ENCODE peak calls at places on chromosomes 12 and 14, in five cellular contexts. I is Peyer's patch; H is A673; X is uterus; U is CD8-positive, alpha-beta memory T cell. E is an unnamed sample. For H3K4me1, the result is how much of the 10 kb centered on the place peaks cover.

GRCh38 chr14:45743884-45744283 is 490.9 kb upstream of the MIS18BP1 start:
- DNase-seq in I (no peak), H (no peak), X (no peak), U (no peak), E (no peak)

GRCh38 chr12:12265571-12266388 is 1.1 kb downstream of the LRP6 start:
- DNase-seq in I (peak), H (peak), X (no peak), U (no peak), E (no peak)

GRCh38 chr12:29957835-29958234 is 174.1 kb upstream of the TMTC1 start:
- DNase-seq in I (no peak), H (no peak), X (no peak), U (no peak), E (no peak)

GRCh38 chr12:55876110-55876509 is 33.4 kb upstream of the MMP19 start:
- DNase-seq in I (no peak), H (no peak), X (no peak), U (no peak), E (no peak)

GRCh38 chr12:6180300-6181051 is 19.7 kb upstream of the CD9 start:
- DNase-seq in I (peak), H (no peak), X (peak), U (no peak), E (peak)

GRCh38 chr12:49225551-49226166 is 36.8 kb upstream of the TUBA1A start:
- DNase-seq in I (peak), H (peak), X (no peak), U (no peak), E (no peak)

GRCh38 chr12:122945047-122945592 is 21.1 kb downstream of the ABCB9 start:
- DNase-seq in I (no peak), H (no peak), X (no peak), U (no peak), E (no peak)

GRCh38 chr14:59687663-59688062 is 111.1 kb upstream of the CCDC175 start:
- DNase-seq in I (no peak), H (no peak), X (no peak), U (no peak), E (no peak)

GRCh38 chr14:56278383-56278782 is 160.2 kb downstream of the PELI2 start:
- DNase-seq in I (no peak), H (no peak), X (no peak), U (no peak), E (no peak)

GRCh38 chr12:5733136-5733755 is 211.8 kb downstream of the ANO2 start:
- DNase-seq in I (no peak), H (no peak), X (no peak), U (no peak), E (no peak)

GRCh38 chr14:41609704-41610183 is 3.1 kb downstream of the LRFN5 start:
- DNase-seq in I (no peak), H (peak), X (peak), U (no peak), E (peak)

GRCh38 chr14:58752782-58753181 is 115.0 kb downstream of the DACT1 start:
- DNase-seq in I (peak), H (no peak), X (peak), U (no peak), E (peak)

GRCh38 chr12:52442600-52443061 is 8.5 kb upstream of the KRT75 start:
- DNase-seq in I (no peak), H (no peak), X (no peak), U (no peak), E (no peak)

GRCh38 chr12:125186471-125187147 is 121.4 kb downstream of the AACS start:
- DNase-seq in I (no peak), H (no peak), X (no peak), U (no peak), E (no peak)

GRCh38 chr12:89454080-89454848 is 70.3 kb downstream of the GALNT4 start:
- DNase-seq in I (no peak), H (peak), X (no peak), U (no peak), E (no peak)

GRCh38 chr14:103537175-103537990 is 8.4 kb downstream of the TRMT61A start:
- DNase-seq in I (no peak), H (no peak), X (no peak), U (no peak), E (peak)

GRCh38 chr14:61615743-61616523 is 79.4 kb upstream of the HIF1A start:
- DNase-seq in I (no peak), H (no peak), X (no peak), U (no peak), E (no peak)

GRCh38 chr12:111748867-111749266 is 17.9 kb upstream of the ALDH2 start:
- DNase-seq in I (no peak), H (no peak), X (no peak), U (no peak), E (no peak)

GRCh38 chr12:132178801-132179401 is 34.6 kb downstream of the NOC4L start:
- DNase-seq in I (no peak), H (peak), X (no peak), U (peak), E (peak)

GRCh38 chr14:69850086-69850735 is 29.0 kb upstream of the SMOC1 start:
- DNase-seq in I (no peak), H (no peak), X (no peak), U (no peak), E (peak)

GRCh38 chr12:19397534-19397933 is 41.8 kb upstream of the AEBP2 start:
- DNase-seq in I (peak), H (no peak), X (no peak), U (no peak), E (no peak)

GRCh38 chr12:89024580-89024979 is 327.7 kb downstream of the DUSP6 start:
- DNase-seq in I (no peak), H (no peak), X (no peak), U (no peak), E (no peak)

GRCh38 chr12:82803201-82803600 is 116.5 kb downstream of the TMTC2 start:
- DNase-seq in I (no peak), H (no peak), X (no peak), U (no peak), E (no peak)

GRCh38 chr12:64218597-64218996 is 3.5 kb downstream of the KICS2 start:
- DNase-seq in I (no peak), H (no peak), X (no peak), U (no peak), E (no peak)

GRCh38 chr12:92078167-92079053 is 67.2 kb downstream of the BTG1 start:
- DNase-seq in I (peak), H (peak), X (no peak), U (no peak), E (no peak)

GRCh38 chr12:124901003-124901402 is 13.4 kb downstream of the UBC start:
- DNase-seq in I (no peak), H (no peak), X (no peak), U (no peak), E (no peak)

GRCh38 chr12:65755596-65755978 is 68.7 kb upstream of the HMGA2 start:
- DNase-seq in I (no peak), H (no peak), X (no peak), U (no peak), E (no peak)

GRCh38 chr12:127081058-127081457 is 1185.9 kb upstream of the TMEM132C start:
- DNase-seq in I (no peak), H (no peak), X (no peak), U (no peak), E (no peak)

GRCh38 chr14:58808828-58809227 is 171.1 kb downstream of the DACT1 start:
- DNase-seq in I (no peak), H (no peak), X (no peak), U (no peak), E (no peak)

GRCh38 chr14:22579218-22579617 is 9.8 kb downstream of the DAD1 start:
- DNase-seq in I (no peak), H (no peak), X (no peak), U (no peak), E (no peak)

GRCh38 chr14:57865450-57866198 is at the start of gene SLC35F4:
- DNase-seq in I (no peak), H (peak), X (no peak), U (no peak), E (peak)

GRCh38 chr12:132061641-132062430 is 82.3 kb downstream of the DDX51 start:
- DNase-seq in I (no peak), H (no peak), X (no peak), U (no peak), E (no peak)

GRCh38 chr12:15899282-15899870 is 11.8 kb upstream of the DERA start:
- DNase-seq in I (no peak), H (peak), X (no peak), U (peak), E (no peak)

GRCh38 chr14:32201816-32202467 is at the start of gene RNU6-7:
- DNase-seq in I (peak), H (peak), X (peak), U (peak), E (peak)

GRCh38 chr12:5010130-5010529 is 33.5 kb upstream of the KCNA5 start:
- DNase-seq in I (no peak), H (no peak), X (no peak), U (no peak), E (peak)

GRCh38 chr14:101504096-101504948 is 57.0 kb upstream of the DIO3 start:
- DNase-seq in I (peak), H (no peak), X (peak), U (no peak), E (peak)

GRCh38 chr14:93975791-93976476 is 436 bp downstream of the ASB2 start:
- DNase-seq in I (no peak), H (no peak), X (no peak), U (no peak), E (no peak)

GRCh38 chr12:49105504-49106120 is 5.0 kb downstream of the LMBR1L start:
- DNase-seq in I (no peak), H (no peak), X (no peak), U (no peak), E (peak)

DNA sequence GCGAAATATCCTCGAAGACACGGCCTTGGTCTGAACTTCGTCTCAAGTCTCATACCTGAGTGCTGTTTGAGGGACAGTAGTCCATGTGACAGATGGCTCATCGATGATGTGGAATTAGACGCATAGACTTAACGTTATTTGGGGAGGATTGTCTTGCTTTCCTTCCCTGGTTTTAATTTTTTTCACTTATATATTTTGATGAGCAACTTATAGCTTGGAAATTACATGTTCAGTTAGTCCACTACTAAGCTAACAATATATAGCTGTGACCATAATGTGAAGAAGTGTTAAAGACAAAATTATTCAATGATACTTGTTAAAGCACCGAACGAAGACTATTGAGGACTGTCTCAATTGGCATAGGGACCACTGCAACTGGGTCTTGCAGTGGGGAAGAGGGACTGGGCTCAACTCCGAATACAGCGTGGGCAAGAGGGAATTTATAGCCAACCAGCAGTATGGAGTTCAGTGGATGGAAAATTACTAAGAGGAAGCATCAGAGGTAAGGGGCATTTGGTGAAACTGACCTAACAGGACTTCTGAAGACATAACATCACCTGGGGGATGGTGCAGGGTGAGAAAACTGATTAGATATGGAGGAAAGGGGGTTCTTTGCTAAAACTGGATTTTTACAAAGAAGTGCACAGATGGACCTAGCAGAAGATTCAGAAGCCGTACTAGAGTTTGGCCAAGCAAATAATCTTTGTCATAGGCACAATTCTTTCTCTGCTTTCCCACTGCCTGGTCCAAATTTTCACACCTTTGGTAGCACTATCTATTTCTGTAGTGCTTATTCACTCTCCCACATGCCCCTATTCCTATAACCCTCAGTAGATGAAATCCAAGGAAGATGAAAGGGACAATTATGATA is 910 bp upstream of the TM7SF3 start:
- DNase-seq in I (peak), H (no peak), X (no peak), U (no peak), E (no peak)
- H3K4me3 ChIP-seq in I (peak), H (peak), X (peak), U (peak), E (peak)

GRCh38 chr12:28346567-28346966 is 156.3 kb downstream of the CCDC91 start:
- DNase-seq in I (no peak), H (no peak), X (no peak), U (no peak), E (no peak)

GRCh38 chr12:28349196-28349595 is 158.9 kb downstream of the CCDC91 start:
- DNase-seq in I (no peak), H (no peak), X (no peak), U (no peak), E (no peak)

GRCh38 chr12:28340261-28340660 is 150.0 kb downstream of the CCDC91 start:
- DNase-seq in I (no peak), H (no peak), X (no peak), U (no peak), E (no peak)

GRCh38 chr12:28343687-28344086 is 153.4 kb downstream of the CCDC91 start:
- DNase-seq in I (no peak), H (no peak), X (no peak), U (no peak), E (no peak)
- H3K27ac ChIP-seq in I (no peak), H (no peak), X (no peak), U (no peak), E (no peak)

GRCh38 chr14:92584221-92584620 is 70.6 kb downstream of the RIN3 start:
- DNase-seq in I (no peak), H (no peak), X (no peak), U (no peak), E (no peak)
- H3K4me1 ChIP-seq in I (under half), H (under half), X (under half), U (half or more), E (under half)

GRCh38 chr14:91377700-91378652 is 39.6 kb downstream of the CCDC88C start:
- DNase-seq in I (peak), H (no peak), X (no peak), U (no peak), E (no peak)
- H3K4me3 ChIP-seq in I (no peak), H (no peak), X (no peak), U (peak), E (no peak)

DNA sequence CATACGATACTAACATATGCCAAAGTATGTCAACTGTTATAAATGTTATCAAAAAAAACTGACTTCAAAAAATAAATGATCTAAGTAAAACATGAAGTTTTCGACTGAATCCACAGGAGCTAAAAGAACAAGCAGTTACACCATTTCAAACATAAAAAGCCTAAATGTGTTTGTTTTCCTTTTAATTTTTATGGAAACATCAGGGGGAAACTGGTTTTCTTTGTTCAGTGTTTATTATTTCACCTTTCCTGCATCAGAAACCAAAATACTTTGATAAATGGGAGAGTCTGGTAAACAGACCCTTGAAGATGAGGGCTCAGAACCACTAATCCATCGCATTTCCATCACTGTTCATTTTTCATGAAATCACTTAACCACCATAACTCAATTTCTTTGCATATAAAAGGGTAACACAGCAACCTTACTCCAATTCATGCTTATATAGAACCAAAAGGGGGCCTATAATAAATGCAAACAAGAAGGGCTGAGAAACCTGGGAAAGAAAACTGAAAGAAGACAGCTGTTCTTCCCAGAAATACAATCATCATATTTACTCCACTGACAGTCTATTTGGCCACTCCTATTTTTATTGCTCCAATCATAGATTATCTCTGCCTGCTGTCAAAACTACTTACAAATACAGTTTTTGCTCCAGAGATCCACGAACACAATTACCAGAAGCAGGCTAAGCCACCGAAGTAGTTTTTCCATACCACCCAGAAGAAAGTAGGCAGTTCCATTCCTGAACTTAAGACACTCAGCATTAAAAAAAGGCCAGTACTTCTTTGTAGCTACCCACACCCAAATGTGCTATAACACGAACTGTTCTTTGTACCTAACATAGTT is 16.9 kb downstream of the FGD6 start:
- DNase-seq in I (no peak), H (no peak), X (no peak), U (no peak), E (no peak)
- H3K27ac ChIP-seq in I (peak), H (peak), X (peak), U (no peak), E (no peak)